ENCODE peak calls at places on chromosomes 13 and 19, in five cellular contexts. Y, Z, X, P and B are unnamed samples.

GRCh38 chr13:45933203-45934014 is 81.9 kb upstream of the SIAH3 start:
- DNase-seq in Y (no peak), Z (no peak), X (no peak), P (no peak), B (no peak)

GRCh38 chr19:1651061-1651547 is 1.3 kb downstream of the TCF3 start:
- DNase-seq in Y (no peak), Z (peak; percentile 58), X (peak; percentile 52), P (no peak), B (no peak)

GRCh38 chr13:113971471-113972231 is 2.2 kb downstream of the C13orf46 start:
- DNase-seq in Y (peak; percentile 12), Z (no peak), X (no peak), P (no peak), B (no peak)

GRCh38 chr19:13133241-13133870 is 15.3 kb downstream of the NACC1 start:
- DNase-seq in Y (no peak), Z (no peak), X (no peak), P (no peak), B (no peak)

GRCh38 chr13:104143760-104144406 is 1077.7 kb upstream of the SLC10A2 start:
- DNase-seq in Y (no peak), Z (peak; percentile 3), X (no peak), P (no peak), B (no peak)

GRCh38 chr19:46211201-46211881 is 18.2 kb upstream of the IGFL1 start:
- DNase-seq in Y (no peak), Z (peak; percentile 98), X (peak; percentile 24), P (no peak), B (peak; percentile 17)

GRCh38 chr13:28379371-28380083 is 115.4 kb downstream of the FLT1 start:
- DNase-seq in Y (no peak), Z (no peak), X (no peak), P (no peak), B (no peak)

GRCh38 chr13:113548778-113549621 is 35.6 kb upstream of the TFDP1 start:
- DNase-seq in Y (no peak), Z (no peak), X (no peak), P (peak; percentile 43), B (peak; percentile 51)

GRCh38 chr13:88450515-88450914 is 779.3 kb downstream of the SLITRK5 start:
- DNase-seq in Y (no peak), Z (no peak), X (no peak), P (no peak), B (no peak)

GRCh38 chr13:46603165-46603603 is 50.2 kb downstream of the LRCH1 start:
- DNase-seq in Y (no peak), Z (peak; percentile 65), X (peak; percentile 39), P (no peak), B (no peak)

GRCh38 chr13:80010286-80010831 is 330.6 kb downstream of the SPRY2 start:
- DNase-seq in Y (no peak), Z (no peak), X (no peak), P (no peak), B (no peak)

GRCh38 chr19:4676955-4677731 is 7.0 kb upstream of the MYDGF start:
- DNase-seq in Y (no peak), Z (peak; percentile 94), X (peak; percentile 67), P (no peak), B (peak; percentile 60)

GRCh38 chr19:14159059-14159458 is 22.7 kb upstream of the ASF1B start:
- DNase-seq in Y (no peak), Z (no peak), X (no peak), P (no peak), B (no peak)

GRCh38 chr19:33767898-33768413 is 28.7 kb upstream of the KCTD15 start:
- DNase-seq in Y (no peak), Z (peak; percentile 84), X (peak; percentile 39), P (no peak), B (peak; percentile 36)

GRCh38 chr19:21638776-21639175 is 128.6 kb downstream of the ZNF100 start:
- DNase-seq in Y (no peak), Z (no peak), X (no peak), P (no peak), B (no peak)

GRCh38 chr19:40445945-40446784 is 2.0 kb upstream of the SERTAD3 start:
- DNase-seq in Y (no peak), Z (peak; percentile 92), X (peak; percentile 67), P (no peak), B (no peak)

GRCh38 chr13:110346661-110347067 is 39.6 kb downstream of the COL4A2 start:
- DNase-seq in Y (no peak), Z (no peak), X (peak; percentile 21), P (peak; percentile 91), B (no peak)

GRCh38 chr19:39405930-39406655 is 554 bp upstream of the ZFP36 start:
- DNase-seq in Y (no peak), Z (no peak), X (peak; percentile 67), P (no peak), B (peak; percentile 83)

GRCh38 chr19:19262190-19263057 is 10.7 kb downstream of the TM6SF2 start:
- DNase-seq in Y (no peak), Z (peak; percentile 27), X (peak; percentile 14), P (no peak), B (no peak)

GRCh38 chr13:96991072-96991471 is 3.2 kb downstream of the OXGR1 start:
- DNase-seq in Y (no peak), Z (no peak), X (no peak), P (no peak), B (no peak)

GRCh38 chr19:13094771-13095392 is 7.8 kb downstream of the LYL1 start:
- DNase-seq in Y (no peak), Z (peak; percentile 68), X (no peak), P (no peak), B (no peak)

GRCh38 chr13:86193281-86193680 is 394.1 kb upstream of the SLITRK6 start:
- DNase-seq in Y (no peak), Z (no peak), X (no peak), P (no peak), B (no peak)

GRCh38 chr19:1256646-1257474 is 8.5 kb downstream of the MIDN start:
- DNase-seq in Y (no peak), Z (no peak), X (peak; percentile 23), P (no peak), B (no peak)

GRCh38 chr13:111897846-111898215 is 169.1 kb upstream of the SOX1 start:
- DNase-seq in Y (no peak), Z (no peak), X (no peak), P (no peak), B (no peak)

GRCh38 chr19:21322528-21322927 is 6.7 kb downstream of the ZNF708 start:
- DNase-seq in Y (peak; percentile 58), Z (no peak), X (peak; percentile 78), P (no peak), B (peak; percentile 75)

GRCh38 chr19:33208904-33209843 is 15.0 kb downstream of the LRP3 start:
- DNase-seq in Y (no peak), Z (no peak), X (no peak), P (no peak), B (peak; percentile 42)

GRCh38 chr19:14150770-14151661 is 14.6 kb upstream of the ASF1B start:
- DNase-seq in Y (no peak), Z (no peak), X (no peak), P (no peak), B (no peak)

GRCh38 chr19:55258476-55258827 is 365 bp downstream of the PPP6R1 start:
- DNase-seq in Y (peak; percentile 31), Z (no peak), X (peak; percentile 52), P (no peak), B (no peak)

GRCh38 chr19:13986348-13986904 is 19.7 kb downstream of the RFX1 start:
- DNase-seq in Y (peak; percentile 85), Z (peak; percentile 93), X (peak; percentile 90), P (peak; percentile 77), B (peak; percentile 77)

GRCh38 chr13:72570019-72570418 is 157.4 kb downstream of the MZT1 start:
- DNase-seq in Y (no peak), Z (no peak), X (no peak), P (no peak), B (no peak)

GRCh38 chr13:32894589-32895001 is 121.6 kb upstream of the KL start:
- DNase-seq in Y (no peak), Z (no peak), X (peak; percentile 85), P (no peak), B (no peak)

GRCh38 chr19:3450796-3451411 is 29.4 kb downstream of the SMIM24 start:
- DNase-seq in Y (peak; percentile 65), Z (no peak), X (peak; percentile 99), P (no peak), B (peak; percentile 74)

GRCh38 chr19:3448616-3449334 is 31.6 kb downstream of the SMIM24 start:
- DNase-seq in Y (no peak), Z (no peak), X (no peak), P (no peak), B (no peak)

GRCh38 chr19:3452456-3453068 is 27.8 kb downstream of the SMIM24 start:
- DNase-seq in Y (no peak), Z (no peak), X (no peak), P (no peak), B (no peak)

GRCh38 chr19:3453840-3454239 is 26.5 kb downstream of the SMIM24 start:
- DNase-seq in Y (no peak), Z (no peak), X (no peak), P (no peak), B (no peak)

DNA sequence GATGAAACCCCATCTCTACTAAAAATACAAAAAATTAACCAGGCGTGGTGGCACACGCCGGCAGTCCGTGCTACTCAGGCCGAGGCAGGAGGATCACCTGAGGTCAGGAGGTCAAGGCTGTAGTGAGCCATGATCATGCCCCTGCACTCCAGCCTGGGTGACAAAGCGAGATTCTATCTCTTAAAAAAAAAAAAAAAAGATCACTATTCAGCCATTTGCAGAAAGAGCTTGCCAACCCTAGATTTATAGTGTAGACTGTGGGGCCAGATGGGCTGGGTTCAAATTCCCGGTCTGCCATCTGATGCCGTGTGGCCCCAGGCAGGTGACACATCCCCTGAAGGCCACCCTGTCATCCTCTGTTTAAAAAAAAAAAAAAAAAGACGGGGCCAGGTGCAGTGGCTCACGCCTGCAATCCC is 28.9 kb downstream of the SMIM24 start:
- DNase-seq in Y (no peak), Z (no peak), X (peak; percentile 39), P (no peak), B (no peak)
- H3K27ac ChIP-seq in Y (peak overlapping the region; percentile 84), Z (no peak overlapping the region), X (peak overlapping the region; percentile 97), P (no peak overlapping the region), B (peak overlapping the region; percentile 42)

GRCh38 chr13:36431204-36432105 is 840 bp upstream of the CCNA1 start:
- DNase-seq in Y (no peak), Z (peak; percentile 15), X (peak; percentile 39), P (no peak), B (no peak)
- H3K4me3 ChIP-seq in Y (peak overlapping the region; percentile 67), Z (peak overlapping the region; percentile 17), X (peak overlapping the region; percentile 61), P (peak overlapping the region; percentile 44), B (peak overlapping the region; percentile 64)

GRCh38 chr19:11180346-11180745 is 17.0 kb downstream of the KANK2 start:
- DNase-seq in Y (no peak), Z (no peak), X (peak; percentile 69), P (no peak), B (no peak)
- H3K27ac ChIP-seq in Y (peak overlapping the region; percentile 66), Z (no peak overlapping the region), X (peak overlapping the region; percentile 13), P (peak overlapping the region; percentile 25), B (peak overlapping the region; percentile 66)

DNA sequence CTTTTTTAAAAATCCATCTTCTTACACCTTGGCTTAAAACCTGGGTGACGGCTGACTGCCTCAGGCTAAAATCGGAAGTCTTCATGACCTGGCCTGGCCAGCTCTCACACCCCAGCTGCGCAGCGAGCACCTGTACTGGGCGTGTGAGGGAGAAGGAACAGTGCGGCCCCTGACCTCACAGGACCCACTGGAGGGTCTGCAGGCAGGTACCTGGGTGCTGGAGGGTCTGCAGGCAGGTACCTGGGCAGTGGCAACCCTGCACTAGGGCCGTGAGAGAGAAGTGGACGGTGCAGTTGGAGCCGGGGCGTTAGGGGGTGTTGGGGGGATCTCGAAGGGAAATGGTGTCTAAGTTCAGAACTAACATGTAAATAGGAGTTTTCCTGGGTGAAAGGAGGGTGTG is 144.3 kb downstream of the STK24 start:
- DNase-seq in Y (no peak), Z (no peak), X (no peak), P (no peak), B (no peak)
- H3K4me3 ChIP-seq in Y (no peak overlapping the region), Z (no peak overlapping the region), X (no peak overlapping the region), P (no peak overlapping the region), B (no peak overlapping the region)